ENCODE peak calls at places on chromosomes 7 and 10, in nine cellular contexts. V is PC-3, Q is WERI-Rb-1, M is lower lobe of right lung, H is heart right ventricle, B is foreskin keratinocyte, R is HFFc6, D is Calu3, L is sigmoid colon. K is an unnamed sample.

GRCh38 chr7:65892169-65892568 is 19.3 kb downstream of the VKORC1L1 start:
- DNase-seq in B (no peak), H (no peak), M (no peak), Q (no peak), R (no peak), D (no peak), V (no peak), L (no peak), K (no peak)

GRCh38 chr7:107998660-107999480 is 4.1 kb downstream of the LAMB1 start:
- DNase-seq in R (no peak), M (no peak), B (peak), Q (no peak), V (no peak), H (no peak), L (no peak), D (no peak), K (no peak)

GRCh38 chr10:43852141-43852540 is 203.5 kb upstream of the ZNF32 start:
- DNase-seq in M (no peak), H (no peak), Q (peak), B (no peak), D (no peak), V (no peak), L (no peak), R (no peak), K (no peak)

GRCh38 chr7:55526770-55527169 is 45.5 kb downstream of the VOPP1 start:
- DNase-seq in M (no peak), V (no peak), L (no peak), D (no peak), H (no peak), R (no peak), Q (peak), B (no peak), K (peak)

GRCh38 chr10:17007381-17007780 is 122.2 kb downstream of the CUBN start:
- DNase-seq in V (no peak), D (no peak), H (no peak), Q (no peak), L (no peak), B (no peak), R (no peak), M (no peak), K (no peak)

GRCh38 chr7:98341106-98341505 is 59.6 kb downstream of the BRI3 start:
- DNase-seq in H (no peak), M (no peak), V (no peak), B (no peak), D (no peak), L (no peak), R (peak), Q (no peak), K (no peak)

GRCh38 chr10:30842185-30842584 is 189.5 kb downstream of the ZNF438 start:
- DNase-seq in V (no peak), H (no peak), L (no peak), D (no peak), B (no peak), R (no peak), M (no peak), Q (no peak), K (no peak)

GRCh38 chr7:24908757-24909156 is 71.2 kb downstream of the OSBPL3 start:
- DNase-seq in H (no peak), V (no peak), B (no peak), Q (no peak), M (no peak), R (no peak), L (no peak), D (no peak), K (no peak)

GRCh38 chr7:31971049-31971665 is 99.0 kb downstream of the PDE1C start:
- DNase-seq in H (no peak), V (no peak), R (no peak), D (no peak), B (no peak), L (no peak), Q (no peak), M (no peak), K (no peak)

GRCh38 chr10:131909014-131909808 is 8.4 kb downstream of the PPP2R2D start:
- DNase-seq in D (no peak), L (peak), R (no peak), V (peak), H (no peak), M (no peak), Q (no peak), B (no peak), K (no peak)

GRCh38 chr7:140889645-140890044 is 35.1 kb downstream of the BRAF start:
- DNase-seq in D (no peak), R (no peak), V (no peak), Q (peak), H (no peak), L (no peak), B (no peak), M (no peak), K (no peak)

GRCh38 chr10:117365612-117366011 is 9.6 kb downstream of the PDZD8 start:
- DNase-seq in Q (no peak), V (peak), R (no peak), M (no peak), H (no peak), D (peak), L (no peak), B (no peak), K (no peak)

GRCh38 chr10:121131426-121132277 is 280.5 kb downstream of the WDR11 start:
- DNase-seq in H (no peak), Q (no peak), B (no peak), D (no peak), M (no peak), V (no peak), R (no peak), L (no peak), K (no peak)

GRCh38 chr7:100372256-100372655 is 1.0 kb upstream of the PILRA start:
- DNase-seq in M (peak), L (no peak), Q (no peak), B (no peak), R (peak), D (no peak), V (no peak), H (no peak), K (no peak)

GRCh38 chr7:64630496-64630895 is 35.4 kb upstream of the ZNF107 start:
- DNase-seq in D (no peak), Q (peak), H (no peak), M (no peak), V (peak), B (peak), R (peak), L (no peak), K (no peak)

GRCh38 chr7:45131891-45132290 is 20.4 kb upstream of the TBRG4 start:
- DNase-seq in D (no peak), L (no peak), Q (no peak), V (no peak), B (no peak), M (no peak), H (no peak), R (no peak), K (no peak)

GRCh38 chr7:17716816-17717215 is 223.5 kb downstream of the SNX13 start:
- DNase-seq in R (no peak), L (no peak), H (no peak), V (no peak), D (no peak), M (no peak), Q (no peak), B (peak), K (no peak)

GRCh38 chr7:69800495-69800894 is 202.2 kb downstream of the AUTS2 start:
- DNase-seq in D (no peak), R (no peak), Q (no peak), B (peak), M (peak), L (no peak), H (no peak), V (no peak), K (peak)

GRCh38 chr10:30219977-30220751 is 128.9 kb downstream of the MTPAP start:
- DNase-seq in D (peak), M (peak), H (no peak), Q (no peak), V (no peak), R (no peak), L (no peak), B (peak), K (peak)

GRCh38 chr7:26500749-26501352 is 209.2 kb downstream of the SNX10 start:
- DNase-seq in M (no peak), R (no peak), D (no peak), L (no peak), V (peak), B (peak), H (no peak), Q (no peak), K (no peak)
- TF ChIP-seq CTCF in M (peak), R (peak), D (peak), L (peak), V (peak), B (peak), H (peak), Q (peak), K (peak)

DNA sequence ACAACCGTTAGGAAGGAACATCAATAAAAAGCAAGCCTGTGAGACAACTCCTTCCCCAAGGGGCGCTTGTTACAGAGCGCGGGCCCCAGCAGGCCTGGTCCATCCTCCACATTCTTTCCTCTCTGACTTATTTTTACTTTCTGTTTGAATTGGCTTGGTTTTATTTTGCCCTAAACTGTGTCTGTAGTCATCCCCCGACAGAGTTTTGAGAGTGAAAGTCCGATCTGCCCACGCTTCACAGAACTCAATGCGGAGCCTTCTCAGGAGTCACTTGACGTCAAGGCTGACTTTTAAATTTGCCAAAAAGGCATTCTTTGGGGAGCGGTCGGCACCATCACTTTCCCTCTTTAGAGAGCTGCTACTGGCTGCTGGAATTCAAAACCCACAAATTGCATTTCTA is 150.1 kb upstream of the KLF6 start:
- DNase-seq in V (no peak), D (no peak), L (no peak), Q (no peak), H (peak), R (peak), B (peak), M (no peak), K (no peak)
- TF ChIP-seq CTCF in V (no peak), D (no peak), L (no peak), Q (no peak), H (no peak), R (no peak), B (peak), M (no peak), K (no peak)

GRCh38 chr10:102615361-102615760 is 28.9 kb upstream of the TRIM8 start:
- DNase-seq in L (no peak), D (no peak), M (peak), V (no peak), Q (peak), B (no peak), R (no peak), H (no peak), K (peak)
- TF ChIP-seq CTCF in L (no peak), D (peak), M (peak), V (peak), Q (peak), B (peak), R (peak), H (peak), K (peak)

DNA sequence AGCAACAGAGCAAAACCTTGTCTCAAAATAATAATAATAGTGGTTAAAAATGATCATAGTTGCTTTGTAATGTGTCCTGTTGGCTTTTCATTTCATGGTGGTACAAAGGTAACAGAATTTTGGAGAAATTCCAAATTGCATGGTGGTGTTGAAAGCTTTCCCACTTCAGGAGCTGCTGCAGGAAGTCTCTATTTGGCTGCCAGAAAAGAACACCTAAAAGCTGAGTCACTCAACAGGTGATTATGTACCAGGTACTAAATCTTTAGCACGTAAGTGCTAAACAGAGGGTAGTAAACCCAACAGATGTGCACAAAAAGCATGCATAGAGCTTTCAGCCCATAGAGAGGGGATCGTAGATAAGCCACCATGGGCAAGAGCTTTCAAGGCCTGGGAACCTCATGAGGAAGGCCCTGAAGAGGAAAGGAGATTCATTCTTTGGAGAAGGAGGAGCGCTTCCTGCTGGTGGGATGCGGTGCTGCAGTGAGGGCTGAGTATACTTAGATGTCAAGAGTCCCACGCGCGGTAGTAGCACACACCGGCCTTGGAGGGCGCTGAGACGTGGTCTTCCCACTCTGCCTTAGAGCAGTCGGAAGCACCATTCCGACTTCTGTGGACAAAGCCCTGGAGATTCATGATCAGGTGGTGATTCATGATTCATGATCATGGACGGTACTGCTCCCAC is 118.7 kb downstream of the RALA start:
- DNase-seq in D (peak), Q (peak), M (peak), L (no peak), B (peak), H (no peak), R (peak), V (peak), K (peak)
- TF ChIP-seq CTCF in D (peak), Q (peak), M (peak), L (peak), B (peak), H (peak), R (peak), V (peak), K (peak)

GRCh38 chr7:157397751-157398691 is 61.2 kb downstream of the DNAJB6 start:
- DNase-seq in D (peak), R (peak), L (peak), H (peak), V (peak), B (peak), M (peak), Q (peak), K (peak)
- TF ChIP-seq CTCF in D (peak), R (peak), L (no peak), H (peak), V (peak), B (peak), M (peak), Q (peak), K (peak)

GRCh38 chr10:73975388-73975787 is 22.5 kb upstream of the VCL start:
- DNase-seq in R (no peak), D (no peak), M (no peak), B (no peak), H (no peak), V (no peak), Q (no peak), L (no peak), K (no peak)
- TF ChIP-seq CTCF in R (no peak), D (no peak), M (no peak), B (no peak), H (no peak), V (no peak), Q (no peak), L (no peak), K (no peak)

GRCh38 chr7:146772581-146772980 is 656.0 kb downstream of the CNTNAP2 start:
- DNase-seq in D (no peak), L (no peak), Q (peak), V (peak), B (no peak), R (no peak), M (no peak), H (no peak), K (peak)
- TF ChIP-seq CTCF in D (no peak), L (no peak), Q (peak), V (peak), B (no peak), R (no peak), M (no peak), H (no peak), K (peak)

DNA sequence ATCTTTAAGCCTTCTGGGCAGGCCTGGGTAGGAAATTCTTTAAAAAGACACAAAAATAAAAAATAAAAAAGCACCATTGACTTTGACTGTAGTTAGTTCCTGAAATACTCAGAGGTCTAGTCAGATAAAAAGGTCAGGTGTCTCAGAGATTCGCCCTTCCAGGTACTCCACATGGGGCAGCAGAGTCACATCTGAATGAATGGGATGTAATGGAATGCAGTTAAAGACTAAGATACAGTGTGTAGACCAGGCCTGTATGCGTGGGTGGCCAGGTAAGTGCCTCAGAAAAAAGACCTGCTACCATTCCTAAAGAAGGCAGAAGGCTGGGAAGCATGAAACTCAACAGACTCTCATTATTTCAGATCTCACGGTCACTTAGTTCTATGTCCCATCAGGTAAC is 68.6 kb upstream of the SEM1 start:
- DNase-seq in H (no peak), V (peak), R (no peak), M (no peak), B (peak), L (no peak), D (peak), Q (peak), K (no peak)
- TF ChIP-seq CTCF in H (no peak), V (peak), R (no peak), M (no peak), B (peak), L (no peak), D (no peak), Q (peak), K (no peak)

GRCh38 chr10:61066661-61067353 is 122.8 kb upstream of the RHOBTB1 start:
- DNase-seq in Q (no peak), L (no peak), D (no peak), R (no peak), H (no peak), M (no peak), B (no peak), V (no peak), K (no peak)

GRCh38 chr10:61067683-61068336 is 123.8 kb upstream of the RHOBTB1 start:
- DNase-seq in D (no peak), H (no peak), B (no peak), R (no peak), M (no peak), V (no peak), Q (peak), L (no peak), K (no peak)

GRCh38 chr10:61064356-61064755 is 120.4 kb upstream of the RHOBTB1 start:
- DNase-seq in H (no peak), R (no peak), M (no peak), D (no peak), L (no peak), Q (no peak), B (no peak), V (no peak), K (no peak)

GRCh38 chr10:61065010-61065409 is 121.0 kb upstream of the RHOBTB1 start:
- DNase-seq in L (no peak), D (no peak), B (no peak), M (no peak), R (no peak), H (no peak), Q (no peak), V (no peak), K (no peak)

GRCh38 chr10:61068471-61068870 is 124.5 kb upstream of the RHOBTB1 start:
- DNase-seq in B (no peak), L (no peak), R (no peak), V (no peak), D (no peak), Q (no peak), H (no peak), M (no peak), K (no peak)
- TF ChIP-seq CTCF in B (no peak), L (no peak), R (no peak), V (no peak), D (no peak), Q (no peak), H (no peak), M (no peak), K (no peak)